ENCODE peak calls at places on chromosomes 7 and 10, in six cellular contexts. A, H, E, V, X and O are unnamed samples.

GRCh38 chr7:26598867-26599266 is 265.5 kb downstream of the SKAP2 start:
- DNase-seq in A (no peak), E (no peak), V (no peak), H (no peak), X (no peak), O (no peak)

GRCh38 chr7:22613466-22613865 is 113.5 kb upstream of the STEAP1B start:
- DNase-seq in E (no peak), H (no peak), X (no peak), A (peak; percentile 83), V (no peak), O (no peak)

GRCh38 chr7:372939-373791 is 83.2 kb downstream of the FOXL3 start:
- DNase-seq in E (no peak), A (no peak), H (no peak), V (no peak), X (peak; percentile 18), O (no peak)

GRCh38 chr7:12102101-12102500 is 109.0 kb upstream of the TMEM106B start:
- DNase-seq in H (no peak), V (no peak), A (no peak), E (no peak), X (no peak), O (no peak)

GRCh38 chr7:92731327-92732063 is 104.9 kb downstream of the CDK6 start:
- DNase-seq in V (peak; percentile 59), E (peak; percentile 22), X (no peak), H (peak; percentile 58), A (peak; percentile 32), O (no peak)

GRCh38 chr7:66664590-66665293 is 36.1 kb downstream of the KCTD7 start:
- DNase-seq in A (no peak), H (no peak), E (no peak), X (no peak), V (no peak), O (no peak)

GRCh38 chr10:3873728-3874461 is 88.9 kb upstream of the KLF6 start:
- DNase-seq in V (peak; percentile 92), E (peak; percentile 77), H (peak; percentile 35), X (no peak), A (peak; percentile 79), O (peak; percentile 73)

GRCh38 chr10:132407846-132408278 is 10.9 kb downstream of the PWWP2B start:
- DNase-seq in V (peak; percentile 80), X (peak; percentile 88), E (no peak), A (peak; percentile 37), H (no peak), O (no peak)

GRCh38 chr7:111744501-111745155 is 182.3 kb upstream of the IMMP2L start:
- DNase-seq in V (peak; percentile 79), E (no peak), A (peak; percentile 74), H (no peak), X (no peak), O (no peak)

GRCh38 chr7:68943786-68944185 is 654.5 kb upstream of the AUTS2 start:
- DNase-seq in V (no peak), E (no peak), X (no peak), H (no peak), A (no peak), O (no peak)

GRCh38 chr7:66557214-66558200 is 71.2 kb upstream of the KCTD7 start:
- DNase-seq in A (peak; percentile 40), H (peak; percentile 75), V (peak; percentile 56), E (peak; percentile 89), X (peak; percentile 89), O (peak; percentile 88)

GRCh38 chr10:28384557-28384956 is 81.7 kb upstream of the MPP7 start:
- DNase-seq in A (no peak), X (no peak), H (no peak), V (no peak), E (no peak), O (no peak)

GRCh38 chr10:73907841-73908517 is 3.0 kb upstream of the PLAU start:
- DNase-seq in H (no peak), E (no peak), X (no peak), A (peak; percentile 78), V (peak; percentile 80), O (no peak)

GRCh38 chr7:140126435-140127034 is 50.2 kb downstream of the KDM7A start:
- DNase-seq in A (no peak), H (no peak), E (no peak), X (no peak), V (no peak), O (no peak)

GRCh38 chr7:45189151-45189970 is 31.8 kb downstream of the RAMP3 start:
- DNase-seq in V (no peak), H (no peak), E (no peak), A (no peak), X (no peak), O (no peak)

GRCh38 chr10:72272689-72273409 is 875 bp upstream of the DDIT4 start:
- DNase-seq in E (peak; percentile 70), H (peak; percentile 83), V (peak; percentile 98), X (peak; percentile 92), A (peak; percentile 99), O (peak; percentile 75)

GRCh38 chr10:69457771-69458237 is 6.5 kb downstream of the TSPAN15 start:
- DNase-seq in H (no peak), X (no peak), V (no peak), E (no peak), A (no peak), O (no peak)

GRCh38 chr7:155229548-155230168 is 68.0 kb upstream of the INSIG1 start:
- DNase-seq in X (no peak), A (no peak), V (no peak), E (no peak), H (no peak), O (no peak)

GRCh38 chr7:77687100-77687746 is 9.0 kb upstream of the RSBN1L start:
- DNase-seq in X (no peak), A (peak; percentile 73), E (no peak), V (peak; percentile 57), H (no peak), O (no peak)

GRCh38 chr7:139853576-139854511 is 24.8 kb downstream of the TBXAS1 start:
- DNase-seq in E (no peak), X (no peak), A (peak; percentile 79), H (no peak), V (peak; percentile 83), O (no peak)

GRCh38 chr10:84270708-84271107 is 25.9 kb downstream of the RGR start:
- DNase-seq in V (no peak), E (no peak), H (no peak), X (no peak), A (no peak), O (no peak)

GRCh38 chr7:69436944-69437343 is 161.3 kb upstream of the AUTS2 start:
- DNase-seq in V (no peak), H (no peak), A (peak; percentile 89), X (no peak), E (no peak), O (no peak)

GRCh38 chr10:12177642-12178041 is 18.0 kb downstream of the NUDT5 start:
- DNase-seq in A (no peak), X (no peak), H (peak; percentile 27), E (no peak), V (peak; percentile 32), O (no peak)

GRCh38 chr10:42990016-42990720 is 86.7 kb upstream of the RET start:
- DNase-seq in E (no peak), H (peak; percentile 13), X (peak; percentile 10), V (no peak), A (no peak), O (no peak)

GRCh38 chr10:97573021-97573420 is 442 bp downstream of the ANKRD2 start:
- DNase-seq in E (no peak), A (peak; percentile 12), X (no peak), V (peak; percentile 36), H (no peak), O (no peak)

GRCh38 chr7:107981466-107981865 is 21.5 kb downstream of the LAMB1 start:
- DNase-seq in A (no peak), H (no peak), X (no peak), E (no peak), V (no peak), O (no peak)

GRCh38 chr7:149727541-149728476 is 45.6 kb downstream of the ZNF467 start:
- DNase-seq in V (no peak), A (no peak), X (no peak), E (no peak), H (no peak), O (no peak)

GRCh38 chr7:55043691-55044090 is 24.9 kb downstream of the EGFR start:
- DNase-seq in V (no peak), H (no peak), X (no peak), A (no peak), E (no peak), O (no peak)

GRCh38 chr10:53898532-53898931 is 902.5 kb downstream of the PCDH15 start:
- DNase-seq in V (no peak), A (no peak), E (no peak), X (no peak), H (no peak), O (no peak)

GRCh38 chr7:115217373-115217772 is 295.5 kb downstream of the MDFIC start:
- DNase-seq in V (peak; percentile 39), E (peak; percentile 5), H (no peak), A (no peak), X (no peak), O (peak; percentile 6)
- TF ChIP-seq CTCF in V (peak; percentile 44), E (no peak), H (peak; percentile 28), A (peak; percentile 41), X (no peak), O (peak; percentile 34)

GRCh38 chr10:15378569-15378968 is 7.5 kb upstream of the FAM171A1 start:
- DNase-seq in A (no peak), E (no peak), X (peak; percentile 38), V (no peak), H (no peak), O (no peak)
- TF ChIP-seq CTCF in A (peak; percentile 12), E (no peak), X (no peak), V (peak; percentile 21), H (no peak), O (no peak)

DNA sequence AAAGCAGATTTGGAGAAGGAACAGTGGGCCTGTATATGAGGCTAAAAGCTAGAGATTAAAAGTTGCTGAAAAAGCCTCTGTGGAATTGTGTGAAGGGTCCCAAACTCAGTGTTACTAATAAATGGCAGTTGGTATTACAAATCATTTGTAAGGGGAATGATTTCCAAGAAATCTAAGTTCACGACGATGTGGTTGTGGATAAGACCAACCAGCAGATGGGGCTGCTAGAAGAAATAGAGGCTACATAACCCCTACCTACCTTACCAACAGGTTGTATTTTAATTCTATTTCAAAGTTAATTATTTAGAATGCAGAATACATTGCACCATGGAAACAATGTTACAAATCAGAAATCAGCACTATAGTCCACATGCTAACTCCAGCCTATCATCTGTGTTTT is 377.1 kb downstream of the HPSE2 start:
- DNase-seq in X (peak; percentile 13), V (peak; percentile 5), E (no peak), A (no peak), H (no peak), O (no peak)
- TF ChIP-seq CTCF in X (no peak), V (no peak), E (no peak), A (no peak), H (no peak), O (no peak)

GRCh38 chr10:110591760-110592159 is 24.3 kb downstream of the SMC3 start:
- DNase-seq in X (no peak), E (no peak), H (no peak), V (no peak), A (no peak), O (no peak)

GRCh38 chr10:110600487-110601101 is 33.1 kb downstream of the SMC3 start:
- DNase-seq in X (no peak), A (peak; percentile 66), H (peak; percentile 38), E (peak; percentile 32), V (peak; percentile 85), O (peak; percentile 31)

DNA sequence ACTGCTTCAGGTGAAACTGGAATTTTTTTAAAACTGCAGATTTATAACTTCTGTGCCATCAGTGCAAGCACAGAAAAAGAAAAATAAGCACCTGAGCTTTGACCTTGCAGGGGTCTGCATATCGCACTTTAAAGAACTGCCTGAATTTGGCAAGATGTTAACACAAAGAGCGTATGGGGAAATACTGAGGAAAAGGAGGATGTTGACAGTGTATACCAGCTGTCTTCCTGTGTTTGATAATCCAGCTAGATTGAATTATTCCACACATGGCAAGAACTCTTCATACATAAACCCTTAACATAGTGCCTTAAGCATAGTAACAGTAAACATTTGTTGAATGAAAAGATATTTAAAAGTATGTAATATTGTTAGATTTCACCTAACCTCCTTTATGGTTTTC is 30.0 kb downstream of the SMC3 start:
- DNase-seq in H (no peak), E (no peak), V (no peak), X (no peak), A (no peak), O (no peak)
- TF ChIP-seq CTCF in H (no peak), E (no peak), V (no peak), X (no peak), A (no peak), O (no peak)